ENCODE peak calls at places on chromosome 18, in ten cellular contexts. D is AG09309, L is mesothelial cell of epicardium, Y is MCF 10A, Q is epithelial cell of esophagus, K is fibroblast of pulmonary artery, F is vagina, S is breast epithelium, J is osteoblast, Z is A549. V is an unnamed sample.

GRCh38 chr18:33751613-33752221 is 173.7 kb downstream of the ASXL3 start:
- DNase-seq in L (no peak), Y (peak; percentile 17), D (no peak), K (peak; percentile 43), J (no peak), F (no peak), Q (peak; percentile 37), Z (no peak), S (no peak), V (no peak)

GRCh38 chr18:32893915-32894314 is 121.1 kb upstream of the KLHL14 start:
- DNase-seq in S (no peak), Z (peak; percentile 2), D (no peak), Q (peak; percentile 15), K (no peak), F (no peak), L (no peak), J (no peak), Y (peak; percentile 20), V (no peak)

GRCh38 chr18:22322251-22322691 is 95.4 kb downstream of the CTAGE1 start:
- DNase-seq in Q (no peak), D (no peak), Y (no peak), Z (no peak), F (no peak), K (peak; percentile 67), J (no peak), S (no peak), L (no peak), V (no peak)

GRCh38 chr18:22378672-22379282 is 38.9 kb downstream of the CTAGE1 start:
- DNase-seq in D (no peak), K (peak; percentile 51), J (no peak), F (no peak), L (no peak), Q (peak; percentile 62), Y (peak; percentile 60), Z (peak; percentile 46), S (no peak), V (peak; percentile 40)

GRCh38 chr18:29191263-29191662 is 1014.3 kb upstream of the CDH2 start:
- DNase-seq in S (no peak), K (peak; percentile 55), D (no peak), F (no peak), Y (peak; percentile 41), Q (peak; percentile 37), J (no peak), Z (peak; percentile 2), L (no peak), V (no peak)

GRCh38 chr18:73476021-73476420 is 608.2 kb upstream of the NETO1 start:
- DNase-seq in F (no peak), D (no peak), L (no peak), J (no peak), K (no peak), Z (no peak), S (no peak), Y (no peak), Q (no peak), V (no peak)

GRCh38 chr18:36465970-36466369 is 168.5 kb downstream of the FHOD3 start:
- DNase-seq in F (no peak), S (no peak), Q (no peak), J (no peak), Y (no peak), L (no peak), Z (no peak), D (no peak), K (no peak), V (no peak)

GRCh38 chr18:79863946-79864725 is 66.4 kb downstream of the KCNG2 start:
- DNase-seq in Y (no peak), K (no peak), F (no peak), D (no peak), J (peak; percentile 39), Z (no peak), Q (no peak), S (no peak), L (no peak), V (no peak)

GRCh38 chr18:25962919-25963318 is 127.5 kb downstream of the SS18 start:
- DNase-seq in K (no peak), S (no peak), Y (no peak), Q (no peak), Z (no peak), D (no peak), J (no peak), L (no peak), F (no peak), V (no peak)

GRCh38 chr18:23733895-23734294 is 44.6 kb downstream of the LAMA3 start:
- DNase-seq in L (no peak), Z (no peak), J (no peak), S (no peak), F (no peak), Y (no peak), K (no peak), D (no peak), Q (no peak), V (no peak)

GRCh38 chr18:27313678-27314077 is 128.6 kb upstream of the CHST9 start:
- DNase-seq in D (no peak), Y (no peak), Q (no peak), J (no peak), L (no peak), S (no peak), Z (no peak), F (no peak), K (no peak), V (no peak)

GRCh38 chr18:70245941-70246537 is 40.6 kb upstream of the RTTN start:
- DNase-seq in S (no peak), D (no peak), J (no peak), Q (no peak), K (no peak), Z (no peak), Y (no peak), F (no peak), L (no peak), V (no peak)

GRCh38 chr18:8732442-8733360 is 27.3 kb downstream of the MTCL1 start:
- DNase-seq in Y (no peak), S (no peak), D (no peak), L (no peak), F (no peak), K (no peak), Z (peak; percentile 62), J (no peak), Q (no peak), V (no peak)

GRCh38 chr18:23982154-23983071 is 32.1 kb upstream of the TTC39C start:
- DNase-seq in K (peak; percentile 76), S (no peak), J (peak; percentile 72), Y (no peak), D (peak; percentile 38), Z (peak; percentile 19), L (no peak), Q (no peak), F (no peak), V (peak; percentile 41)

GRCh38 chr18:79888016-79888415 is 63.4 kb downstream of the SLC66A2 start:
- DNase-seq in S (no peak), Q (no peak), L (no peak), J (peak; percentile 69), K (no peak), Z (no peak), F (no peak), Y (no peak), D (no peak), V (no peak)

GRCh38 chr18:3479978-3480377 is 30.0 kb downstream of the TGIF1 start:
- DNase-seq in Y (no peak), S (no peak), L (no peak), F (no peak), K (no peak), Z (no peak), D (no peak), Q (no peak), J (no peak), V (no peak)

GRCh38 chr18:3482258-3482657 is 32.3 kb downstream of the TGIF1 start:
- DNase-seq in L (no peak), D (no peak), S (no peak), Z (no peak), Q (no peak), F (no peak), J (no peak), Y (no peak), K (no peak), V (no peak)

GRCh38 chr18:3478262-3478978 is 28.4 kb downstream of the TGIF1 start:
- DNase-seq in D (peak; percentile 39), S (no peak), K (peak; percentile 93), F (no peak), Y (peak; percentile 53), L (no peak), Q (peak; percentile 62), Z (no peak), J (no peak), V (no peak)

GRCh38 chr18:3480827-3481226 is 30.9 kb downstream of the TGIF1 start:
- DNase-seq in Y (no peak), D (no peak), Z (no peak), Q (no peak), K (no peak), F (no peak), L (no peak), J (no peak), S (no peak), V (no peak)

GRCh38 chr18:3481696-3482210 is 31.8 kb downstream of the TGIF1 start:
- DNase-seq in Q (peak; percentile 45), Z (peak; percentile 28), K (peak; percentile 69), L (no peak), F (no peak), Y (peak; percentile 52), S (no peak), J (peak; percentile 35), D (no peak), V (peak; percentile 46)
- TF ChIP-seq CTCF in Q (peak; percentile 59), Z (peak; percentile 28), K (peak; percentile 70), L (peak; percentile 41), F (peak; percentile 10), Y (peak; percentile 26), S (no peak), J (peak; percentile 67), D (peak; percentile 47), V (peak; percentile 45)

GRCh38 chr18:60075477-60075876 is 175.7 kb downstream of the PMAIP1 start:
- DNase-seq in Y (no peak), Q (no peak), K (no peak), S (no peak), D (no peak), L (no peak), Z (no peak), F (no peak), J (no peak), V (no peak)
- TF ChIP-seq CTCF in Y (no peak), Q (no peak), K (no peak), S (no peak), D (no peak), L (no peak), Z (no peak), F (no peak), J (no peak), V (no peak)

GRCh38 chr18:48260237-48260636 is 148.9 kb downstream of the ZBTB7C start:
- DNase-seq in F (no peak), J (no peak), K (no peak), Q (no peak), Z (no peak), D (no peak), L (no peak), Y (no peak), S (no peak), V (no peak)
- TF ChIP-seq CTCF in F (no peak), J (no peak), K (no peak), Q (no peak), Z (no peak), D (no peak), L (no peak), Y (no peak), S (no peak), V (no peak)

DNA sequence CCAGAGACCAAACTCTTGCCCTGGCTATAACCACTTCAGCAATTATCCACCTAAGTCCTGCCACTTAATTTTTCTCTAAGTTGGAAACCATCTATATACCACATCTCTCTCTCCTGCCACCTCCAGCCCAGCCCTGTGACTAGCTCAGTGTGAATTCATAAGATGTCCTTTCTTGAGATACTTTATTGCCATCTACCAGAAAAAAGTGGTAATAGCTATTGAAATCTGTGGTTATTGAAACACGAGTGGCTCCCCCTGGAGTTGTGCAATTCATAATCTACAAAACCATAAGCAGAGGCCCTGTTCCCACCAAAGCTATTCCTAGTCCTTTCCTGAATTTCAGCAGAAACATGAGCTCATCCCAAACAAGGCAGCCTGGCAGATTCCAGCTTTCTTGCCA is 324.0 kb downstream of the TXNL1 start:
- DNase-seq in D (peak; percentile 20), F (no peak), Q (peak; percentile 5), J (no peak), L (no peak), Y (peak; percentile 9), Z (no peak), K (peak; percentile 13), S (no peak), V (no peak)
- TF ChIP-seq CTCF in D (peak; percentile 32), F (no peak), Q (no peak), J (peak; percentile 51), L (no peak), Y (no peak), Z (no peak), K (no peak), S (no peak), V (no peak)